ENCODE peak calls at places on chromosomes 3 and 15, in nine cellular contexts. One of them, this sample, is unnamed.

GRCh38 chr15:45657769-45658545 is 23.1 kb downstream of the SQOR start:
- DNase-seq in substantia nigra: no peak
- DNase-seq in iris pigment epithelial cell: no peak
- DNase-seq in endothelial cell of umbilical vein: no peak
- DNase-seq in midbrain: no peak
- DNase-seq in brain microvascular endothelial cell: no peak
- DNase-seq in NCI-H2081: no peak
- DNase-seq in skeletal muscle cell: no peak
- DNase-seq in C1 segment of cervical spinal cord: no peak
- DNase-seq in this sample: no peak

GRCh38 chr3:32454111-32454510 is 48.5 kb downstream of the CMTM6 start:
- DNase-seq in substantia nigra: no peak
- DNase-seq in iris pigment epithelial cell: no peak
- DNase-seq in endothelial cell of umbilical vein: no peak
- DNase-seq in midbrain: no peak
- DNase-seq in brain microvascular endothelial cell: no peak
- DNase-seq in NCI-H2081: no peak
- DNase-seq in skeletal muscle cell: no peak
- DNase-seq in C1 segment of cervical spinal cord: no peak
- DNase-seq in this sample: no peak

GRCh38 chr3:187740446-187741399 is 4.5 kb downstream of the BCL6 start:
- DNase-seq in substantia nigra: peak; percentile 74
- DNase-seq in iris pigment epithelial cell: peak; percentile 83
- DNase-seq in endothelial cell of umbilical vein: peak; percentile 66
- DNase-seq in midbrain: peak; percentile 76
- DNase-seq in brain microvascular endothelial cell: peak; percentile 37
- DNase-seq in NCI-H2081: peak; percentile 62
- DNase-seq in skeletal muscle cell: no peak
- DNase-seq in C1 segment of cervical spinal cord: peak; percentile 78
- DNase-seq in this sample: peak; percentile 69

GRCh38 chr15:39204031-39204430 is 376.8 kb upstream of the THBS1 start:
- DNase-seq in substantia nigra: no peak
- DNase-seq in iris pigment epithelial cell: peak; percentile 76
- DNase-seq in endothelial cell of umbilical vein: peak; percentile 48
- DNase-seq in midbrain: no peak
- DNase-seq in brain microvascular endothelial cell: no peak
- DNase-seq in NCI-H2081: no peak
- DNase-seq in skeletal muscle cell: no peak
- DNase-seq in C1 segment of cervical spinal cord: no peak
- DNase-seq in this sample: no peak

GRCh38 chr3:129502641-129503386 is 25.6 kb upstream of the RHO start:
- DNase-seq in substantia nigra: peak; percentile 5
- DNase-seq in iris pigment epithelial cell: no peak
- DNase-seq in endothelial cell of umbilical vein: no peak
- DNase-seq in midbrain: no peak
- DNase-seq in brain microvascular endothelial cell: no peak
- DNase-seq in NCI-H2081: peak; percentile 95
- DNase-seq in skeletal muscle cell: no peak
- DNase-seq in C1 segment of cervical spinal cord: no peak
- DNase-seq in this sample: no peak

GRCh38 chr3:104425416-104425815 is 941.3 kb upstream of the ALCAM start:
- DNase-seq in substantia nigra: no peak
- DNase-seq in iris pigment epithelial cell: no peak
- DNase-seq in endothelial cell of umbilical vein: no peak
- DNase-seq in midbrain: no peak
- DNase-seq in brain microvascular endothelial cell: no peak
- DNase-seq in NCI-H2081: no peak
- DNase-seq in skeletal muscle cell: no peak
- DNase-seq in C1 segment of cervical spinal cord: no peak
- DNase-seq in this sample: no peak

GRCh38 chr3:172913911-172914730 is 163.6 kb downstream of the ECT2 start:
- DNase-seq in substantia nigra: no peak
- DNase-seq in iris pigment epithelial cell: peak; percentile 55
- DNase-seq in endothelial cell of umbilical vein: no peak
- DNase-seq in midbrain: no peak
- DNase-seq in brain microvascular endothelial cell: no peak
- DNase-seq in NCI-H2081: no peak
- DNase-seq in skeletal muscle cell: no peak
- DNase-seq in C1 segment of cervical spinal cord: no peak
- DNase-seq in this sample: no peak

GRCh38 chr3:13498354-13499060 is 18.4 kb downstream of the HDAC11 start:
- DNase-seq in substantia nigra: no peak
- DNase-seq in iris pigment epithelial cell: no peak
- DNase-seq in endothelial cell of umbilical vein: no peak
- DNase-seq in midbrain: no peak
- DNase-seq in brain microvascular endothelial cell: no peak
- DNase-seq in NCI-H2081: no peak
- DNase-seq in skeletal muscle cell: no peak
- DNase-seq in C1 segment of cervical spinal cord: no peak
- DNase-seq in this sample: no peak

GRCh38 chr3:38460377-38461085 is 6.8 kb downstream of the ACVR2B start:
- DNase-seq in substantia nigra: no peak
- DNase-seq in iris pigment epithelial cell: no peak
- DNase-seq in endothelial cell of umbilical vein: no peak
- DNase-seq in midbrain: no peak
- DNase-seq in brain microvascular endothelial cell: no peak
- DNase-seq in NCI-H2081: no peak
- DNase-seq in skeletal muscle cell: no peak
- DNase-seq in C1 segment of cervical spinal cord: no peak
- DNase-seq in this sample: no peak

GRCh38 chr15:26974120-26974780 is 3.3 kb downstream of the GABRG3 start:
- DNase-seq in substantia nigra: no peak
- DNase-seq in iris pigment epithelial cell: peak; percentile 20
- DNase-seq in endothelial cell of umbilical vein: no peak
- DNase-seq in midbrain: no peak
- DNase-seq in brain microvascular endothelial cell: no peak
- DNase-seq in NCI-H2081: peak; percentile 48
- DNase-seq in skeletal muscle cell: peak; percentile 5
- DNase-seq in C1 segment of cervical spinal cord: no peak
- DNase-seq in this sample: peak; percentile 5

GRCh38 chr15:90994059-90994416 is 297 bp downstream of the PRC1 start:
- DNase-seq in substantia nigra: peak; percentile 16
- DNase-seq in iris pigment epithelial cell: no peak
- DNase-seq in endothelial cell of umbilical vein: no peak
- DNase-seq in midbrain: no peak
- DNase-seq in brain microvascular endothelial cell: no peak
- DNase-seq in NCI-H2081: peak; percentile 17
- DNase-seq in skeletal muscle cell: no peak
- DNase-seq in C1 segment of cervical spinal cord: no peak
- DNase-seq in this sample: no peak

GRCh38 chr3:101146946-101147345 is 153.7 kb upstream of the ABI3BP start:
- DNase-seq in substantia nigra: no peak
- DNase-seq in iris pigment epithelial cell: no peak
- DNase-seq in endothelial cell of umbilical vein: no peak
- DNase-seq in midbrain: no peak
- DNase-seq in brain microvascular endothelial cell: no peak
- DNase-seq in NCI-H2081: no peak
- DNase-seq in skeletal muscle cell: no peak
- DNase-seq in C1 segment of cervical spinal cord: no peak
- DNase-seq in this sample: no peak

GRCh38 chr15:47184003-47184404 is 533.3 kb upstream of the SEMA6D start:
- DNase-seq in substantia nigra: no peak
- DNase-seq in iris pigment epithelial cell: no peak
- DNase-seq in endothelial cell of umbilical vein: peak; percentile 62
- DNase-seq in midbrain: no peak
- DNase-seq in brain microvascular endothelial cell: peak; percentile 12
- DNase-seq in NCI-H2081: peak; percentile 78
- DNase-seq in skeletal muscle cell: no peak
- DNase-seq in C1 segment of cervical spinal cord: no peak
- DNase-seq in this sample: no peak

GRCh38 chr3:50267280-50267913 is 1.6 kb upstream of the SEMA3B start:
- DNase-seq in substantia nigra: peak; percentile 85
- DNase-seq in iris pigment epithelial cell: no peak
- DNase-seq in endothelial cell of umbilical vein: no peak
- DNase-seq in midbrain: peak; percentile 71
- DNase-seq in brain microvascular endothelial cell: no peak
- DNase-seq in NCI-H2081: no peak
- DNase-seq in skeletal muscle cell: no peak
- DNase-seq in C1 segment of cervical spinal cord: peak; percentile 77
- DNase-seq in this sample: no peak

GRCh38 chr3:50623840-50624474 is 7.0 kb downstream of the MAPKAPK3 start:
- DNase-seq in substantia nigra: no peak
- DNase-seq in iris pigment epithelial cell: no peak
- DNase-seq in endothelial cell of umbilical vein: peak; percentile 40
- DNase-seq in midbrain: no peak
- DNase-seq in brain microvascular endothelial cell: no peak
- DNase-seq in NCI-H2081: no peak
- DNase-seq in skeletal muscle cell: no peak
- DNase-seq in C1 segment of cervical spinal cord: no peak
- DNase-seq in this sample: no peak

GRCh38 chr15:64614519-64614918 is 154.1 kb downstream of the ZNF609 start:
- DNase-seq in substantia nigra: no peak
- DNase-seq in iris pigment epithelial cell: no peak
- DNase-seq in endothelial cell of umbilical vein: no peak
- DNase-seq in midbrain: no peak
- DNase-seq in brain microvascular endothelial cell: no peak
- DNase-seq in NCI-H2081: no peak
- DNase-seq in skeletal muscle cell: no peak
- DNase-seq in C1 segment of cervical spinal cord: no peak
- DNase-seq in this sample: no peak

GRCh38 chr3:56316944-56317343 is 151.3 kb downstream of the ERC2 start:
- DNase-seq in substantia nigra: no peak
- DNase-seq in iris pigment epithelial cell: no peak
- DNase-seq in endothelial cell of umbilical vein: no peak
- DNase-seq in midbrain: no peak
- DNase-seq in brain microvascular endothelial cell: no peak
- DNase-seq in NCI-H2081: no peak
- DNase-seq in skeletal muscle cell: no peak
- DNase-seq in C1 segment of cervical spinal cord: no peak
- DNase-seq in this sample: no peak

GRCh38 chr3:50486219-50486888 is 17.1 kb downstream of the CACNA2D2 start:
- DNase-seq in substantia nigra: no peak
- DNase-seq in iris pigment epithelial cell: peak; percentile 16
- DNase-seq in endothelial cell of umbilical vein: no peak
- DNase-seq in midbrain: no peak
- DNase-seq in brain microvascular endothelial cell: peak; percentile 12
- DNase-seq in NCI-H2081: no peak
- DNase-seq in skeletal muscle cell: no peak
- DNase-seq in C1 segment of cervical spinal cord: no peak
- DNase-seq in this sample: no peak

GRCh38 chr3:143551790-143552189 is 296.5 kb downstream of the SLC9A9 start:
- DNase-seq in substantia nigra: no peak
- DNase-seq in iris pigment epithelial cell: no peak
- DNase-seq in endothelial cell of umbilical vein: no peak
- DNase-seq in midbrain: no peak
- DNase-seq in brain microvascular endothelial cell: no peak
- DNase-seq in NCI-H2081: no peak
- DNase-seq in skeletal muscle cell: no peak
- DNase-seq in C1 segment of cervical spinal cord: no peak
- DNase-seq in this sample: no peak

GRCh38 chr3:195714380-195715011 is 6.3 kb upstream of the MUC20 start:
- DNase-seq in substantia nigra: no peak
- DNase-seq in iris pigment epithelial cell: no peak
- DNase-seq in endothelial cell of umbilical vein: no peak
- DNase-seq in midbrain: no peak
- DNase-seq in brain microvascular endothelial cell: no peak
- DNase-seq in NCI-H2081: no peak
- DNase-seq in skeletal muscle cell: no peak
- DNase-seq in C1 segment of cervical spinal cord: no peak
- DNase-seq in this sample: no peak

GRCh38 chr3:115885621-115886020 is 262.3 kb downstream of the GAP43 start:
- DNase-seq in substantia nigra: no peak
- DNase-seq in iris pigment epithelial cell: peak; percentile 11
- DNase-seq in endothelial cell of umbilical vein: no peak
- DNase-seq in midbrain: no peak
- DNase-seq in brain microvascular endothelial cell: peak; percentile 5
- DNase-seq in NCI-H2081: no peak
- DNase-seq in skeletal muscle cell: no peak
- DNase-seq in C1 segment of cervical spinal cord: no peak
- DNase-seq in this sample: no peak

GRCh38 chr15:31480356-31481058 is 153.9 kb downstream of the KLF13 start:
- DNase-seq in substantia nigra: no peak
- DNase-seq in iris pigment epithelial cell: no peak
- DNase-seq in endothelial cell of umbilical vein: no peak
- DNase-seq in midbrain: no peak
- DNase-seq in brain microvascular endothelial cell: no peak
- DNase-seq in NCI-H2081: peak; percentile 41
- DNase-seq in skeletal muscle cell: no peak
- DNase-seq in C1 segment of cervical spinal cord: no peak
- DNase-seq in this sample: no peak

GRCh38 chr3:41198046-41198445 is 1.3 kb upstream of the CTNNB1 start:
- DNase-seq in substantia nigra: no peak
- DNase-seq in iris pigment epithelial cell: no peak
- DNase-seq in endothelial cell of umbilical vein: no peak
- DNase-seq in midbrain: no peak
- DNase-seq in brain microvascular endothelial cell: no peak
- DNase-seq in NCI-H2081: no peak
- DNase-seq in skeletal muscle cell: no peak
- DNase-seq in C1 segment of cervical spinal cord: no peak
- DNase-seq in this sample: no peak

GRCh38 chr15:63473749-63473998 is 30.7 kb upstream of the USP3 start:
- DNase-seq in substantia nigra: no peak
- DNase-seq in iris pigment epithelial cell: no peak
- DNase-seq in endothelial cell of umbilical vein: no peak
- DNase-seq in midbrain: no peak
- DNase-seq in brain microvascular endothelial cell: no peak
- DNase-seq in NCI-H2081: no peak
- DNase-seq in skeletal muscle cell: no peak
- DNase-seq in C1 segment of cervical spinal cord: no peak
- DNase-seq in this sample: no peak

GRCh38 chr3:133938770-133939495 is 43.3 kb upstream of the RAB6B start:
- DNase-seq in substantia nigra: no peak
- DNase-seq in iris pigment epithelial cell: peak; percentile 21
- DNase-seq in endothelial cell of umbilical vein: no peak
- DNase-seq in midbrain: no peak
- DNase-seq in brain microvascular endothelial cell: no peak
- DNase-seq in NCI-H2081: no peak
- DNase-seq in skeletal muscle cell: no peak
- DNase-seq in C1 segment of cervical spinal cord: no peak
- DNase-seq in this sample: no peak

GRCh38 chr3:64443553-64444331 is 218.5 kb upstream of the PRICKLE2 start:
- DNase-seq in substantia nigra: no peak
- DNase-seq in iris pigment epithelial cell: no peak
- DNase-seq in endothelial cell of umbilical vein: no peak
- DNase-seq in midbrain: no peak
- DNase-seq in brain microvascular endothelial cell: peak; percentile 33
- DNase-seq in NCI-H2081: peak; percentile 33
- DNase-seq in skeletal muscle cell: peak; percentile 39
- DNase-seq in C1 segment of cervical spinal cord: no peak
- DNase-seq in this sample: no peak

GRCh38 chr3:54988302-54989022 is 60.6 kb upstream of the LRTM1 start:
- DNase-seq in substantia nigra: no peak
- DNase-seq in iris pigment epithelial cell: peak; percentile 90
- DNase-seq in endothelial cell of umbilical vein: no peak
- DNase-seq in midbrain: no peak
- DNase-seq in brain microvascular endothelial cell: peak; percentile 67
- DNase-seq in NCI-H2081: no peak
- DNase-seq in skeletal muscle cell: peak; percentile 92
- DNase-seq in C1 segment of cervical spinal cord: no peak
- DNase-seq in this sample: no peak

GRCh38 chr3:113531826-113532697 is at the start of gene SIDT1:
- DNase-seq in substantia nigra: no peak
- DNase-seq in iris pigment epithelial cell: peak; percentile 20
- DNase-seq in endothelial cell of umbilical vein: peak; percentile 21
- DNase-seq in midbrain: peak; percentile 6
- DNase-seq in brain microvascular endothelial cell: no peak
- DNase-seq in NCI-H2081: peak; percentile 54
- DNase-seq in skeletal muscle cell: no peak
- DNase-seq in C1 segment of cervical spinal cord: peak; percentile 13
- DNase-seq in this sample: no peak

GRCh38 chr15:62299541-62299940 is 134.5 kb upstream of the C2CD4B start:
- DNase-seq in substantia nigra: no peak
- DNase-seq in iris pigment epithelial cell: no peak
- DNase-seq in endothelial cell of umbilical vein: no peak
- DNase-seq in midbrain: no peak
- DNase-seq in brain microvascular endothelial cell: no peak
- DNase-seq in NCI-H2081: no peak
- DNase-seq in skeletal muscle cell: no peak
- DNase-seq in C1 segment of cervical spinal cord: no peak
- DNase-seq in this sample: no peak

GRCh38 chr3:45683417-45684326 is 5.5 kb upstream of the SACM1L start:
- DNase-seq in substantia nigra: no peak
- DNase-seq in iris pigment epithelial cell: no peak
- DNase-seq in endothelial cell of umbilical vein: no peak
- DNase-seq in midbrain: no peak
- DNase-seq in brain microvascular endothelial cell: no peak
- DNase-seq in NCI-H2081: no peak
- DNase-seq in skeletal muscle cell: no peak
- DNase-seq in C1 segment of cervical spinal cord: no peak
- DNase-seq in this sample: no peak

GRCh38 chr3:66709464-66710058 is 208.7 kb upstream of the LRIG1 start:
- DNase-seq in substantia nigra: no peak
- DNase-seq in iris pigment epithelial cell: no peak
- DNase-seq in endothelial cell of umbilical vein: no peak
- DNase-seq in midbrain: no peak
- DNase-seq in brain microvascular endothelial cell: no peak
- DNase-seq in NCI-H2081: no peak
- DNase-seq in skeletal muscle cell: no peak
- DNase-seq in C1 segment of cervical spinal cord: no peak
- DNase-seq in this sample: no peak